ENCODE peak calls at places on chromosomes 16 and 17, in nine cellular contexts. W, M, B, U, D, L, C, J and G are unnamed samples.

GRCh38 chr17:40318835-40319332 is 9.9 kb downstream of the RARA start:
- DNase-seq in W (peak), M (no peak), B (peak), U (no peak), D (no peak), L (no peak), C (peak), J (no peak), G (no peak)

GRCh38 chr17:72501404-72502110 is 380.7 kb downstream of the SOX9 start:
- DNase-seq in W (no peak), M (no peak), B (no peak), U (peak), D (no peak), L (no peak), C (peak), J (no peak), G (no peak)

GRCh38 chr16:64627781-64628180 is 494.1 kb downstream of the CDH11 start:
- DNase-seq in W (no peak), M (no peak), B (no peak), U (no peak), D (no peak), L (no peak), C (peak), J (peak), G (no peak)

GRCh38 chr17:32021618-32021955 is 14.4 kb downstream of the LRRC37B start:
- DNase-seq in W (no peak), M (no peak), B (no peak), U (no peak), D (no peak), L (no peak), C (no peak), J (no peak), G (no peak)

GRCh38 chr16:85754403-85754802 is 3.5 kb upstream of the C16orf74 start:
- DNase-seq in W (no peak), M (no peak), B (no peak), U (no peak), D (no peak), L (no peak), C (no peak), J (no peak), G (no peak)

GRCh38 chr16:59698341-59698979 is 964.3 kb upstream of the GOT2 start:
- DNase-seq in W (peak), M (no peak), B (no peak), U (peak), D (peak), L (no peak), C (no peak), J (no peak), G (no peak)

GRCh38 chr16:11737678-11738077 is 5.0 kb downstream of the TXNDC11 start:
- DNase-seq in W (no peak), M (no peak), B (no peak), U (no peak), D (no peak), L (no peak), C (no peak), J (no peak), G (no peak)

GRCh38 chr16:56269824-56270684 is 78.8 kb downstream of the GNAO1 start:
- DNase-seq in W (no peak), M (no peak), B (no peak), U (no peak), D (peak), L (peak), C (peak), J (peak), G (peak)

GRCh38 chr16:56625943-56626654 is 518 bp downstream of the MT1E start:
- DNase-seq in W (peak), M (no peak), B (no peak), U (no peak), D (peak), L (peak), C (no peak), J (peak), G (peak)

GRCh38 chr16:12252616-12253015 is 276.1 kb downstream of the SNX29 start:
- DNase-seq in W (no peak), M (no peak), B (no peak), U (no peak), D (no peak), L (no peak), C (no peak), J (no peak), G (no peak)

GRCh38 chr16:6484121-6484520 is 848.5 kb upstream of the RBFOX1 start:
- DNase-seq in W (no peak), M (no peak), B (no peak), U (no peak), D (no peak), L (no peak), C (no peak), J (no peak), G (no peak)

GRCh38 chr17:34226011-34226410 is 29.1 kb upstream of the CCL2 start:
- DNase-seq in W (peak), M (no peak), B (no peak), U (peak), D (peak), L (no peak), C (no peak), J (peak), G (no peak)

GRCh38 chr16:80693553-80693952 is 110.8 kb downstream of the CDYL2 start:
- DNase-seq in W (no peak), M (no peak), B (no peak), U (no peak), D (peak), L (no peak), C (no peak), J (no peak), G (no peak)

GRCh38 chr17:60640503-60640902 is 37.1 kb upstream of the BCAS3 start:
- DNase-seq in W (peak), M (no peak), B (peak), U (peak), D (peak), L (peak), C (no peak), J (no peak), G (peak)

GRCh38 chr16:22327446-22327775 is 30.2 kb downstream of the POLR3E start:
- DNase-seq in W (no peak), M (no peak), B (no peak), U (no peak), D (no peak), L (no peak), C (peak), J (no peak), G (no peak)